ENCODE peak calls at places on chromosomes 1 and 21, in ten cellular contexts. P is cardiac muscle cell; I is neural progenitor cell; W is HCT116; B is foreskin keratinocyte; H is spleen; T is ovary; S is CD8-positive, alpha-beta memory T cell; X is AG04450; Y is dorsolateral prefrontal cortex. O is an unnamed sample.

GRCh38 chr1:68456207-68456606 is 6.5 kb upstream of the RPE65 start:
- DNase-seq in P (no peak), Y (no peak), W (no peak), I (no peak), X (no peak), B (no peak), S (no peak), T (no peak), H (no peak), O (no peak)

GRCh38 chr1:242405947-242406346 is 118.5 kb downstream of the PLD5 start:
- DNase-seq in H (no peak), I (no peak), W (no peak), S (no peak), X (no peak), P (no peak), T (no peak), B (peak), Y (no peak), O (no peak)

GRCh38 chr21:45300786-45301520 is 13.3 kb upstream of the POFUT2 start:
- DNase-seq in H (peak), I (no peak), P (no peak), B (no peak), W (no peak), T (peak), Y (peak), S (no peak), X (no peak), O (no peak)

GRCh38 chr1:161440312-161440894 is 64.9 kb upstream of the FCGR2A start:
- DNase-seq in Y (peak), X (no peak), T (peak), B (peak), W (no peak), H (peak), I (peak), S (peak), P (peak), O (no peak)

GRCh38 chr1:68223714-68224113 is 8.6 kb downstream of the WLS start:
- DNase-seq in X (no peak), H (no peak), T (no peak), W (no peak), Y (no peak), B (no peak), I (no peak), S (no peak), P (no peak), O (no peak)

GRCh38 chr1:51234721-51235425 is 1.2 kb upstream of the RNF11 start:
- DNase-seq in S (no peak), P (peak), H (peak), I (no peak), Y (no peak), B (peak), W (no peak), T (peak), X (no peak), O (no peak)

GRCh38 chr1:33151115-33151514 is 30.7 kb downstream of the TRIM62 start:
- DNase-seq in H (no peak), I (no peak), S (no peak), B (no peak), X (no peak), Y (no peak), P (no peak), T (no peak), W (no peak), O (no peak)

GRCh38 chr21:36035381-36035791 is 24.9 kb downstream of the SETD4 start:
- DNase-seq in I (peak), Y (no peak), H (no peak), P (peak), S (no peak), T (no peak), X (no peak), W (no peak), B (no peak), O (no peak)

GRCh38 chr1:201928266-201928665 is 18.1 kb downstream of the LMOD1 start:
- DNase-seq in W (no peak), B (no peak), Y (no peak), S (no peak), H (no peak), X (no peak), P (peak), I (no peak), T (no peak), O (no peak)

GRCh38 chr1:78426398-78426797 is 64.4 kb upstream of the PTGFR start:
- DNase-seq in S (no peak), B (no peak), W (no peak), H (no peak), T (no peak), X (no peak), I (no peak), P (no peak), Y (no peak), O (no peak)

GRCh38 chr1:87141556-87141955 is 187.1 kb upstream of the LMO4 start:
- DNase-seq in P (no peak), W (no peak), B (no peak), T (no peak), X (no peak), I (no peak), H (no peak), S (no peak), Y (no peak), O (no peak)

GRCh38 chr21:38472709-38473108 is 25.6 kb downstream of the ERG start:
- DNase-seq in B (no peak), Y (no peak), T (no peak), H (peak), X (no peak), P (no peak), W (no peak), I (no peak), S (no peak), O (no peak)

GRCh38 chr1:67060811-67061218 is 6.9 kb upstream of the SLC35D1 start:
- DNase-seq in H (no peak), S (no peak), P (no peak), B (peak), X (peak), I (no peak), Y (no peak), W (peak), T (no peak), O (no peak)

GRCh38 chr1:234132799-234133198 is 228.3 kb downstream of the SLC35F3 start:
- DNase-seq in Y (no peak), T (no peak), H (no peak), I (no peak), P (no peak), W (no peak), X (no peak), S (no peak), B (no peak), O (no peak)

GRCh38 chr1:119139857-119140176 is 636 bp downstream of the WARS2 start:
- DNase-seq in W (no peak), S (no peak), P (no peak), B (no peak), Y (no peak), T (no peak), H (no peak), I (no peak), X (no peak), O (no peak)

GRCh38 chr1:203338335-203339036 is 12.4 kb downstream of the FMOD start:
- DNase-seq in W (peak), Y (peak), I (peak), H (peak), X (no peak), P (peak), T (peak), B (peak), S (peak), O (peak)

GRCh38 chr1:16082283-16083038 is 9.0 kb upstream of the FAM131C start:
- DNase-seq in S (peak), T (no peak), I (peak), Y (no peak), P (peak), W (no peak), H (peak), X (no peak), B (no peak), O (no peak)

GRCh38 chr1:106360252-106360651 is 696.2 kb upstream of the PRMT6 start:
- DNase-seq in S (no peak), T (no peak), H (no peak), B (no peak), I (no peak), Y (no peak), X (no peak), W (no peak), P (no peak), O (no peak)

GRCh38 chr1:116909511-116910378 is at the start of gene PTGFRN:
- DNase-seq in Y (peak), T (peak), W (peak), X (no peak), S (no peak), H (peak), I (peak), P (peak), B (peak), O (peak)

GRCh38 chr1:222589462-222590302 is at the start of gene TAF1A:
- DNase-seq in S (peak), I (peak), X (peak), B (peak), P (peak), T (peak), Y (peak), W (peak), H (peak), O (peak)

GRCh38 chr1:91613594-91613993 is 112.9 kb downstream of the CDC7 start:
- DNase-seq in P (no peak), T (no peak), X (no peak), S (no peak), H (no peak), B (no peak), W (no peak), I (no peak), Y (no peak), O (no peak)

GRCh38 chr21:37459575-37459974 is 93.0 kb downstream of the DYRK1A start:
- DNase-seq in S (no peak), H (no peak), I (no peak), W (no peak), P (no peak), B (no peak), T (no peak), X (peak), Y (no peak), O (no peak)

GRCh38 chr21:36694593-36695282 is 4.2 kb upstream of the SIM2 start:
- DNase-seq in I (peak), H (no peak), P (no peak), T (no peak), S (no peak), W (no peak), X (no peak), Y (no peak), B (no peak), O (no peak)

GRCh38 chr1:97738270-97738669 is 182.6 kb downstream of the DPYD start:
- DNase-seq in B (no peak), I (peak), T (no peak), H (no peak), S (no peak), W (no peak), Y (no peak), P (no peak), X (no peak), O (no peak)

GRCh38 chr1:197675475-197676324 is 99.6 kb downstream of the DENND1B start:
- DNase-seq in T (peak), H (no peak), P (no peak), B (no peak), W (no peak), X (no peak), I (peak), Y (no peak), S (no peak), O (no peak)

GRCh38 chr1:3651939-3652537 is at the start of gene TP73:
- DNase-seq in B (no peak), S (no peak), I (peak), Y (no peak), H (peak), W (peak), T (peak), P (no peak), X (no peak), O (no peak)

GRCh38 chr1:225447649-225448048 is 19.8 kb upstream of the LBR start:
- DNase-seq in W (no peak), H (no peak), B (no peak), I (no peak), Y (no peak), S (no peak), P (no peak), T (peak), X (no peak), O (peak)

GRCh38 chr1:236282159-236282716 is 480 bp upstream of the ERO1B start:
- DNase-seq in B (no peak), X (no peak), T (no peak), H (no peak), P (no peak), I (no peak), Y (no peak), S (peak), W (no peak), O (no peak)

GRCh38 chr1:22826630-22827580 is 116.3 kb downstream of the EPHB2 start:
- DNase-seq in Y (no peak), S (no peak), T (peak), W (no peak), P (peak), H (peak), B (no peak), X (no peak), I (no peak), O (peak)

GRCh38 chr1:56626546-56626945 is 18.6 kb upstream of the PRKAA2 start:
- DNase-seq in S (no peak), X (no peak), T (no peak), P (no peak), I (no peak), B (no peak), W (no peak), Y (no peak), H (no peak), O (no peak)

GRCh38 chr1:209803568-209803967 is 2.4 kb downstream of the IRF6 start:
- DNase-seq in X (no peak), Y (no peak), I (no peak), B (no peak), P (no peak), S (no peak), W (no peak), H (no peak), T (no peak), O (no peak)

GRCh38 chr1:91440845-91441244 is 36.2 kb upstream of the HFM1 start:
- DNase-seq in X (no peak), B (no peak), H (no peak), P (no peak), T (no peak), W (peak), S (no peak), I (no peak), Y (no peak), O (no peak)

GRCh38 chr1:20483833-20484525 is 2.0 kb downstream of the CAMK2N1 start:
- DNase-seq in X (no peak), H (no peak), P (peak), I (peak), B (no peak), Y (peak), W (no peak), S (no peak), T (peak), O (peak)

GRCh38 chr1:169102567-169102966 is 3.9 kb upstream of the ATP1B1 start:
- DNase-seq in W (no peak), X (peak), T (peak), S (no peak), B (no peak), P (peak), Y (peak), I (peak), H (no peak), O (peak)

GRCh38 chr1:20466231-20466630 is 19.8 kb downstream of the CAMK2N1 start:
- DNase-seq in W (no peak), P (no peak), X (no peak), S (no peak), H (no peak), B (no peak), Y (no peak), I (no peak), T (no peak), O (no peak)

GRCh38 chr1:236502579-236502971 is 21.2 kb upstream of the LGALS8 start:
- DNase-seq in W (no peak), X (no peak), T (no peak), Y (no peak), H (no peak), P (no peak), S (no peak), I (no peak), B (no peak), O (no peak)

GRCh38 chr1:234154320-234155251 is 218.7 kb upstream of the COA6 start:
- DNase-seq in B (peak), H (no peak), T (no peak), S (no peak), X (peak), I (peak), P (peak), Y (no peak), W (peak), O (no peak)

GRCh38 chr1:102858695-102859094 is 249.6 kb downstream of the COL11A1 start:
- DNase-seq in S (no peak), T (no peak), W (no peak), Y (no peak), P (no peak), I (no peak), X (no peak), B (no peak), H (no peak), O (no peak)

GRCh38 chr1:119687391-119688079 is 24.2 kb upstream of the PHGDH start:
- DNase-seq in T (no peak), B (no peak), S (no peak), P (no peak), X (no peak), H (no peak), W (no peak), Y (no peak), I (no peak), O (no peak)

GRCh38 chr1:216722841-216723240 is 388 bp downstream of the ESRRG start:
- DNase-seq in I (peak), X (no peak), T (no peak), B (no peak), P (peak), Y (no peak), H (no peak), W (no peak), S (no peak), O (no peak)

GRCh38 chr1:216723274-216723780 is at the start of gene ESRRG:
- DNase-seq in X (no peak), T (peak), B (no peak), W (no peak), P (peak), I (peak), Y (peak), H (peak), S (no peak), O (no peak)

GRCh38 chr1:216726435-216726834 is 3.2 kb upstream of the ESRRG start:
- DNase-seq in T (no peak), X (no peak), Y (no peak), P (no peak), S (no peak), B (no peak), H (no peak), I (no peak), W (no peak), O (no peak)

GRCh38 chr1:216721878-216722277 is 1.4 kb downstream of the ESRRG start:
- DNase-seq in B (no peak), S (no peak), X (no peak), Y (no peak), T (no peak), I (no peak), P (no peak), H (no peak), W (no peak), O (no peak)
- H3K27ac ChIP-seq in B (no peak), S (no peak), X (no peak), Y (no peak), T (no peak), I (no peak), P (peak), H (no peak), W (no peak), O (no peak)

GRCh38 chr1:155166373-155167165 is 6.5 kb downstream of the KRTCAP2 start:
- DNase-seq in T (peak), I (peak), H (peak), P (no peak), S (no peak), Y (peak), X (no peak), W (no peak), B (no peak), O (no peak)
- H3K27ac ChIP-seq in T (peak), I (peak), H (peak), P (no peak), S (no peak), Y (peak), X (no peak), W (no peak), B (no peak), O (peak)

GRCh38 chr1:153678519-153679336 is at the start of gene NPR1:
- DNase-seq in T (peak), S (no peak), I (peak), W (no peak), P (peak), Y (no peak), X (no peak), H (peak), B (no peak), O (no peak)

GRCh38 chr1:153677718-153678518 is 570 bp upstream of the NPR1 start:
- DNase-seq in H (peak), B (no peak), T (peak), X (no peak), P (peak), S (no peak), Y (peak), W (peak), I (peak), O (peak)

GRCh38 chr1:153682730-153683129 is 4.2 kb downstream of the NPR1 start:
- DNase-seq in W (no peak), H (peak), P (no peak), Y (no peak), X (no peak), S (no peak), B (no peak), I (no peak), T (no peak), O (no peak)

GRCh38 chr1:153679337-153680119 is 1.0 kb downstream of the NPR1 start:
- DNase-seq in X (no peak), S (no peak), Y (no peak), H (peak), B (no peak), P (peak), I (peak), W (no peak), T (peak), O (no peak)

GRCh38 chr1:153680120-153680403 is 1.6 kb downstream of the NPR1 start:
- DNase-seq in X (no peak), P (no peak), B (no peak), W (no peak), I (no peak), T (peak), S (no peak), Y (no peak), H (peak), O (no peak)
- H3K27ac ChIP-seq in X (no peak), P (no peak), B (no peak), W (no peak), I (no peak), T (peak), S (no peak), Y (no peak), H (no peak), O (no peak)

GRCh38 chr1:30777060-30777905 is 19.7 kb upstream of the LAPTM5 start:
- DNase-seq in S (no peak), P (no peak), Y (no peak), I (no peak), H (no peak), B (no peak), X (no peak), W (no peak), T (no peak), O (no peak)
- H3K27ac ChIP-seq in S (peak), P (no peak), Y (no peak), I (no peak), H (no peak), B (no peak), X (no peak), W (no peak), T (no peak), O (peak)

DNA sequence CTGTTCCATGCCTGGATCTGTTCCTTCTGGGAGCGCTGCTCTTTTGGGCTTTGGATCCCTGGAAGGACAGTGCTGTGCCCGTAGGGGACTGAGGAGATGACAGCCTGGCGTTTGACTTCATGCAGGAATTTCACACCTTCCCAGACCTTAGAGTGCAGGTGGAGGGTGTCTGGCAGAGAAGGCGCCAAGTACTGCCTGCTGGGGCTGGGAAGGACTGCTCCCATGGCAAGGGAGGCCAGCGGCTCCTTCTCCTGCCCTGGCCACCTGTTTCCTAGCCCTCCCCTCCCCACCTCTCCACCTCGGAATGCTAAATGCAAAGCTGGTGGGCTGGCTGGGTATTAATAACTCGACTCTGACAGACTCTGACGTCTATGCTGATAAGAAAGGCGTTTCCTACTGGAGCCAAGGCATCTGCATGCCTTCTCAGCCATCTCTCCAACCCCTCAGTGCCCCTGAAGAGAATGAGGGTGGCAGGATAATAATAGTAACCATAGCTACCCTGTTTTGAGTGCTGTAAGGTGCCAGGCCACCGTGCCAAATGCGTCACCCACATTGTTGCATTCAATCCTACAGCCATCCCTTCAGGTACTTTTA is 17.5 kb upstream of the PDIK1L start:
- DNase-seq in H (no peak), P (peak), W (no peak), X (no peak), B (no peak), S (no peak), Y (no peak), T (no peak), I (no peak), O (no peak)
- H3K27ac ChIP-seq in H (no peak), P (peak), W (no peak), X (no peak), B (no peak), S (peak), Y (no peak), T (no peak), I (no peak), O (no peak)

GRCh38 chr1:59100975-59101374 is 195.9 kb upstream of the FGGY start:
- DNase-seq in P (no peak), X (no peak), W (no peak), Y (no peak), T (no peak), S (no peak), H (no peak), I (no peak), B (no peak), O (no peak)
- H3K27ac ChIP-seq in P (no peak), X (no peak), W (no peak), Y (no peak), T (no peak), S (no peak), H (no peak), I (no peak), B (no peak), O (no peak)

DNA sequence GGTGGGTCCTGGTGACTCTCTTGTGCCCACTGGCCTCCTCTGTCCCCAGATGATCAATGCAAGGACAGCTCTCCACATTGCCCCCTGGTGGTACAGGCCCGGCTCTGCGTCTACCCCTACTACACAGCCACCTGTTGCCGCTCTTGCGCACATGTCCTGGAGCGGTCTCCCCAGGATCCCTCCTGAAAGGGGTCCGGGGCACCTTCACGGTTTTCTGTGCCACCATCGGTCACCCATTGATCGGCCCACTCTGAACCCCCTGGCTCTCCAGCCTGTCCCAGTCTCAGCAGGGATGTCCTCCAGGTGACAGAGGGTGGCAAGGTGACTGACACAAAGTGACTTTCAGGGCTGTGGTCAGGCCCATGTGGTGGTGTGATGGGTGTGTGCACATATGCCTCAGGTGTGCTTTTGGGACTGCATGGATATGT is 10.8 kb downstream of the ADAMTSL4 start:
- DNase-seq in Y (peak), T (peak), W (peak), I (peak), S (peak), P (peak), B (no peak), X (no peak), H (peak), O (no peak)
- H3K27ac ChIP-seq in Y (peak), T (peak), W (peak), I (no peak), S (no peak), P (peak), B (no peak), X (no peak), H (peak), O (peak)

O was measured in substantia nigra.